ENCODE peak calls at places on chromosomes 4 and X, in five cellular contexts. J is GM13977, Z is thoracic aorta, K is suprapubic skin, W is right lobe of liver. Q is an unnamed sample.

GRCh38 chr4:27024807-27025206 is 164.2 kb downstream of the STIM2 start:
- DNase-seq in Z (no peak), K (no peak), J (no peak), W (no peak), Q (no peak)

GRCh38 chrX:130826249-130826648 is 76.8 kb downstream of the ENOX2 start:
- DNase-seq in K (no peak), J (no peak), Z (no peak), W (no peak), Q (no peak)

GRCh38 chrX:41984628-41985027 is 61.3 kb upstream of the CASK start:
- DNase-seq in K (no peak), Z (no peak), W (no peak), J (no peak), Q (no peak)

GRCh38 chr4:184097240-184097619 is 120.4 kb downstream of the ENPP6 start:
- DNase-seq in K (peak), W (peak), J (peak), Z (no peak), Q (no peak)

GRCh38 chrX:102129473-102129872 is 4.0 kb downstream of the TCEAL2 start:
- DNase-seq in W (no peak), Z (no peak), J (peak), K (no peak), Q (no peak)

GRCh38 chrX:49171752-49172279 is at the start of gene PLP2:
- DNase-seq in J (peak), K (no peak), Z (no peak), W (peak), Q (no peak)

GRCh38 chr4:147173797-147174196 is 228.1 kb upstream of the TTC29 start:
- DNase-seq in Z (no peak), W (no peak), J (no peak), K (no peak), Q (no peak)

GRCh38 chr4:182449186-182449880 is 206.1 kb downstream of the TENM3 start:
- DNase-seq in J (peak), Z (no peak), K (no peak), W (no peak), Q (no peak)

GRCh38 chr4:38177035-38177791 is 217.0 kb downstream of the PTTG2 start:
- DNase-seq in W (no peak), K (no peak), Z (no peak), J (peak), Q (no peak)

GRCh38 chrX:137852502-137852901 is 286.6 kb downstream of the ZIC3 start:
- DNase-seq in J (no peak), K (no peak), Z (no peak), W (no peak), Q (no peak)

GRCh38 chr4:77634132-77634785 is 28.6 kb downstream of the CXCL13 start:
- DNase-seq in W (peak), Z (no peak), K (no peak), J (no peak), Q (no peak)

GRCh38 chr4:119498520-119498919 is 130.1 kb downstream of the PDE5A start:
- DNase-seq in W (no peak), K (no peak), J (no peak), Z (no peak), Q (no peak)

GRCh38 chr4:1777822-1778641 is 15.1 kb upstream of the FGFR3 start:
- DNase-seq in Z (no peak), W (no peak), J (no peak), K (no peak), Q (peak)

GRCh38 chr4:143531773-143532491 is 18.4 kb downstream of the SMARCA5 start:
- DNase-seq in W (no peak), K (no peak), J (no peak), Z (no peak), Q (no peak)

GRCh38 chr4:16224669-16225068 is 1.6 kb downstream of the TAPT1 start:
- DNase-seq in Z (no peak), K (no peak), W (no peak), J (no peak), Q (no peak)

GRCh38 chr4:153541426-153542096 is 75.4 kb downstream of the TMEM131L start:
- DNase-seq in K (no peak), W (no peak), J (no peak), Z (no peak), Q (no peak)

GRCh38 chr4:144674711-144675110 is 28.8 kb downstream of the HHIP start:
- DNase-seq in Z (no peak), J (no peak), K (no peak), W (no peak), Q (no peak)

GRCh38 chrX:153878969-153879653 is 6.9 kb downstream of the L1CAM start:
- DNase-seq in J (no peak), W (no peak), Z (no peak), K (no peak), Q (no peak)

GRCh38 chr4:7863911-7864681 is 75.6 kb downstream of the AFAP1 start:
- DNase-seq in Z (no peak), W (no peak), K (no peak), J (peak), Q (no peak)

GRCh38 chr4:168797738-168798375 is 212.2 kb downstream of the CBR4 start:
- DNase-seq in Z (no peak), J (no peak), W (no peak), K (no peak), Q (no peak)

GRCh38 chr4:74934016-74934821 is 1.3 kb downstream of the PARM1 start:
- DNase-seq in Z (no peak), J (peak), K (no peak), W (no peak), Q (no peak)

GRCh38 chr4:185296665-185297460 is 87.5 kb downstream of the SNX25 start:
- DNase-seq in Z (no peak), W (no peak), J (no peak), K (no peak), Q (no peak)

GRCh38 chr4:121256887-121257426 is 92.8 kb upstream of the TNIP3 start:
- DNase-seq in Z (no peak), W (no peak), K (no peak), J (no peak), Q (no peak)

GRCh38 chrX:132795211-132795610 is 163.2 kb downstream of the HS6ST2 start:
- DNase-seq in Z (no peak), K (no peak), W (no peak), J (no peak), Q (no peak)

GRCh38 chrX:68846536-68846935 is 17.7 kb downstream of the EFNB1 start:
- DNase-seq in K (no peak), Z (no peak), J (no peak), W (no peak), Q (no peak)

GRCh38 chr4:28093071-28093470 is 1232.4 kb downstream of the STIM2 start:
- DNase-seq in K (no peak), J (no peak), W (no peak), Z (no peak), Q (no peak)

GRCh38 chr4:15771419-15772058 is 6.6 kb upstream of the CD38 start:
- DNase-seq in W (no peak), K (no peak), J (no peak), Z (no peak), Q (no peak)

GRCh38 chr4:7964890-7965662 is 25.4 kb upstream of the AFAP1 start:
- DNase-seq in K (no peak), J (no peak), Z (no peak), W (no peak), Q (no peak)